ENCODE peak calls at places on chromosomes 11 and 22, in seven cellular contexts. V is H9, Y is neuronal stem cell, O is IMR-90, G is H1, F is mesenchymal stem cell, E is trophoblast cell. K is an unnamed sample.

GRCh38 chr22:46056169-46057041 is 79.4 kb upstream of the WNT7B start:
- DNase-seq in G (no peak), F (no peak), V (no peak), O (no peak), Y (no peak), E (no peak), K (no peak)

GRCh38 chr11:36702330-36703054 is 104.5 kb upstream of the RAG2 start:
- DNase-seq in G (no peak), F (peak), E (peak), V (peak), O (peak), Y (peak), K (peak)

GRCh38 chr11:118438314-118438931 is 2.1 kb downstream of the KMT2A start:
- DNase-seq in Y (no peak), O (peak), F (peak), E (peak), G (no peak), V (peak), K (peak)

GRCh38 chr22:23269441-23270211 is 89.3 kb downstream of the BCR start:
- DNase-seq in E (no peak), G (peak), Y (no peak), F (no peak), V (peak), O (no peak), K (peak)

GRCh38 chr22:47195156-47195675 is 432.8 kb downstream of the TBC1D22A start:
- DNase-seq in Y (no peak), O (no peak), G (no peak), V (no peak), F (no peak), E (no peak), K (no peak)

GRCh38 chr11:94823127-94823732 is 55.1 kb downstream of the AMOTL1 start:
- DNase-seq in O (no peak), Y (no peak), V (no peak), G (no peak), F (no peak), E (no peak), K (no peak)

GRCh38 chr11:106482920-106483761 is 405.7 kb downstream of the AASDHPPT start:
- DNase-seq in G (no peak), O (peak), E (no peak), F (peak), V (no peak), Y (no peak), K (no peak)

GRCh38 chr11:134014502-134014901 is 54.4 kb upstream of the JAM3 start:
- DNase-seq in G (no peak), Y (no peak), V (peak), O (no peak), F (peak), E (no peak), K (peak)

GRCh38 chr22:48640890-48641771 is 1186.5 kb downstream of the BRD1 start:
- DNase-seq in Y (no peak), F (no peak), E (no peak), G (no peak), O (no peak), V (no peak), K (no peak)

GRCh38 chr11:44016129-44016528 is 31.7 kb upstream of the ACCSL start:
- DNase-seq in V (peak), Y (no peak), F (peak), O (peak), E (no peak), G (peak), K (no peak)

GRCh38 chr11:96200243-96200642 is 142.8 kb downstream of the MAML2 start:
- DNase-seq in E (peak), G (no peak), F (peak), O (peak), Y (no peak), V (no peak), K (peak)

GRCh38 chr11:33471541-33471940 is 214.4 kb downstream of the HIPK3 start:
- DNase-seq in E (no peak), Y (no peak), O (no peak), G (no peak), V (no peak), F (no peak), K (no peak)

GRCh38 chr11:88404932-88405710 is 67.6 kb upstream of the CTSC start:
- DNase-seq in E (no peak), V (no peak), Y (no peak), O (no peak), G (no peak), F (peak), K (no peak)

GRCh38 chr11:101487775-101488174 is 96.0 kb downstream of the TRPC6 start:
- DNase-seq in O (peak), V (no peak), F (peak), E (peak), G (no peak), Y (no peak), K (no peak)

GRCh38 chr11:101840720-101841119 is 74.1 kb upstream of the CEP126 start:
- DNase-seq in F (peak), O (peak), E (peak), G (no peak), V (no peak), Y (no peak), K (peak)

GRCh38 chr11:111297696-111298095 is 650 bp upstream of the POU2AF3 start:
- DNase-seq in Y (no peak), O (no peak), E (no peak), F (no peak), G (peak), V (peak), K (no peak)

GRCh38 chr22:43385770-43386641 is 25.8 kb upstream of the MPPED1 start:
- DNase-seq in O (peak), F (peak), E (peak), V (peak), G (peak), Y (peak), K (peak)

GRCh38 chr11:62852523-62853188 is 13.3 kb upstream of the WDR74 start:
- DNase-seq in F (no peak), G (no peak), E (no peak), O (no peak), V (no peak), Y (no peak), K (no peak)

GRCh38 chr11:32391965-32392553 is 43.3 kb downstream of the WT1 start:
- DNase-seq in Y (no peak), F (peak), O (peak), G (no peak), V (no peak), E (no peak), K (no peak)

GRCh38 chr11:107722671-107723070 is 10.8 kb upstream of the SLN start:
- DNase-seq in G (no peak), F (no peak), O (no peak), V (no peak), Y (no peak), E (no peak), K (no peak)

GRCh38 chr11:77672276-77672675 is 34.7 kb upstream of the CLNS1A start:
- DNase-seq in E (peak), F (peak), V (no peak), G (no peak), O (peak), Y (no peak), K (no peak)

GRCh38 chr11:77665240-77665965 is 27.8 kb upstream of the CLNS1A start:
- DNase-seq in Y (no peak), O (no peak), V (no peak), F (no peak), G (no peak), E (no peak), K (no peak)

GRCh38 chr11:77669848-77670511 is 32.4 kb upstream of the CLNS1A start:
- DNase-seq in F (peak), E (peak), V (no peak), O (peak), Y (no peak), G (no peak), K (no peak)

DNA sequence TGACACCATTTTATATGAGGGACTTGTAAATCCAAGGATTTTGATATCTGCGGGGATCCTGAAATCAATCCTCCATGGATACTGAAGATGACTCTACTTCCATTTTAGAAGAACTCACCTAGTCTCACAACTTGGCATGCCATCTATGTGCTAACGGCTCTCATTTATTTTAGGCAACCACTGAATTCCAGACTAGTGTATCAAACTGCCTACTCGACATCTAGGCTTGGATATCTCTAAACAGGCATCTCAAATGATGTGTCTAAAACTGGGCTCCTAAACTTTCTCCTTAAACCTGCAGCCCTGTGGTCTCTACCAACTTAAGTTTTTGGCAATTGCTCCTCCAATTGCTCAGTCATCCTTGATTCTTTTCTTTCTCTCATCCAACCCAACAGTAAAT is 31.2 kb upstream of the CLNS1A start:
- DNase-seq in E (no peak), O (peak), G (no peak), V (no peak), Y (no peak), F (no peak), K (no peak)
- H2BK5ac ChIP-seq in E (no peak), O (peak), G (no peak), V (no peak), Y (no peak), F (no peak), K (no peak)

GRCh38 chr11:58133329-58134076 is 8.2 kb upstream of the OR9I1 start:
- DNase-seq in Y (no peak), V (no peak), G (no peak), E (peak), O (no peak), F (no peak), K (peak)

GRCh38 chr11:58134151-58134550 is 8.8 kb upstream of the OR9I1 start:
- DNase-seq in V (no peak), E (no peak), G (no peak), O (no peak), F (no peak), Y (no peak), K (peak)

DNA sequence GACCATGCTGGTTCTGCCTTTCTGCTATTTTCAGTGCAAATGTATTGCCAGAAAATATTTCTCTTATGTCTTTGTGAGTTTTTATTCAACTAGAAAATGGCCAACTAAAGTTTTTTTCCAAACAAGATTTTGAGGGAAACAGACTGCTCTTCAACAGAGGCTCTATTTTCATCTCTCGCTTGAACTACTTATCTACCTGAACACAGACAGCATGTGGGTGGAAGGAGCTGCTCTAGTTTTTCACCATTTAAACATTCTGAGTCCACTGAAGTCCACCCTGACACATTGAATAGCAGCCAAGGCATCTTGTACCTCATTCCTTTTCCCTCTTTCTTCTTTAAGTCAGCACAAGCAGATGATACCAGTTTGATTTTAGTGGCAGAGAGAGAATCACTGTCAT is 9.8 kb upstream of the OR9I1 start:
- DNase-seq in F (no peak), E (no peak), Y (no peak), G (no peak), V (no peak), O (no peak), K (no peak)
- H2BK120ac ChIP-seq in F (no peak), E (no peak), Y (no peak), G (no peak), V (no peak), O (no peak), K (no peak)

GRCh38 chr11:75893202-75893601 is 78.2 kb downstream of the UVRAG start:
- DNase-seq in Y (no peak), V (no peak), F (no peak), G (no peak), E (no peak), O (no peak), K (no peak)
- H4K8ac ChIP-seq in Y (no peak), V (no peak), F (no peak), G (no peak), E (no peak), O (no peak), K (no peak)

GRCh38 chr11:121661796-121662508 is 209.2 kb upstream of the SORL1-AS1 start:
- DNase-seq in G (no peak), V (no peak), O (peak), Y (no peak), F (peak), E (no peak), K (no peak)
- H2BK5ac ChIP-seq in G (no peak), V (no peak), O (peak), Y (no peak), F (no peak), E (no peak), K (no peak)

GRCh38 chr22:29873943-29874342 is 9.0 kb upstream of the MTMR3 start:
- DNase-seq in G (no peak), V (no peak), F (no peak), Y (no peak), O (no peak), E (no peak), K (no peak)

GRCh38 chr22:29872145-29872893 is 10.7 kb upstream of the MTMR3 start:
- DNase-seq in Y (no peak), O (no peak), E (no peak), F (no peak), G (peak), V (peak), K (peak)

GRCh38 chr22:29870574-29870973 is 12.4 kb upstream of the MTMR3 start:
- DNase-seq in O (no peak), V (no peak), Y (no peak), F (no peak), G (no peak), E (peak), K (no peak)

GRCh38 chr22:29871684-29872083 is 11.3 kb upstream of the MTMR3 start:
- DNase-seq in V (no peak), E (no peak), G (peak), Y (no peak), O (no peak), F (peak), K (peak)

GRCh38 chr22:29872989-29873388 is 10.0 kb upstream of the MTMR3 start:
- DNase-seq in O (no peak), Y (no peak), G (peak), V (no peak), E (no peak), F (no peak), K (no peak)
- H2BK120ac ChIP-seq in O (no peak), Y (no peak), G (no peak), V (no peak), E (no peak), F (no peak), K (no peak)

GRCh38 chr11:27473017-27473406 is 422 bp upstream of the LGR4 start:
- DNase-seq in F (no peak), V (no peak), Y (no peak), E (peak), G (no peak), O (no peak), K (no peak)
- H4K8ac ChIP-seq in F (no peak), V (no peak), Y (no peak), E (no peak), G (no peak), O (no peak), K (no peak)

GRCh38 chr11:23284626-23285025 is 424.4 kb upstream of the CCDC179 start:
- DNase-seq in O (peak), V (no peak), G (no peak), E (no peak), F (peak), Y (no peak), K (no peak)
- H2BK5ac ChIP-seq in O (peak), V (no peak), G (no peak), E (no peak), F (no peak), Y (no peak), K (no peak)

DNA sequence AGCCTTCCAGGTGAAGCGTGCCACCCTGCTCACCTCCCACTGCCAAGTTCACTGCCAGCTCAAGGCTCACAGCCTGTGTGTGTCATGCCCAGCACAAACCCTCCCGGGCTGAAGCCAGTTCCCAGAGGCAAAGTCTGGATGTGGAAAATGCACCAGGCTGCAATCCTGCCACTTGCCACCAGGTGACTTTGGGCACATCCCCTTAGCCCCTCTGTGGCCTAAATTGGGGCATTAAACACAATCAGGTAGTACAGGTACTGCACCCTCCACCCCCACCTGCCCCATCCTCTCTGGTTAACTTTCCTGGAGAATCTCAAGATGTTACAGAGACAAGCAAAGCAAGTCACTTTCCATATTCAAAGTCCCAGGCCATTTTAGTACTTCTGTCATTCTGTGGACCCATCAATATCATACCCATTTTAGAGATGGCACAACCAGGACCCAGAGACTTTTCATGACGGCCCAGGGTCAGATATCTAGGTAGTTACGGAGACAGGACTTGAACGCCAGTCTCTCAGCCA is 1.8 kb upstream of the RASD2 start:
- DNase-seq in F (peak), O (no peak), E (peak), G (peak), V (peak), Y (no peak), K (peak)
- H2BK120ac ChIP-seq in F (no peak), O (peak), E (no peak), G (no peak), V (no peak), Y (no peak), K (no peak)